ENCODE peak calls at places on chromosomes 16 and 17, in six cellular contexts. U, S, J, P, X and Z are unnamed samples.
A peak's percentile ranks its signal among the peaks of the same experiment; 100 is the strongest.

GRCh38 chr17:77930780-77931768 is 27.4 kb upstream of the TNRC6C start:
- DNase-seq in U (no peak), S (no peak), J (no peak), P (no peak), X (no peak), Z (no peak)

GRCh38 chr16:12089492-12090161 is 113.1 kb downstream of the SNX29 start:
- DNase-seq in U (no peak), S (no peak), J (no peak), P (no peak), X (peak; percentile 67), Z (no peak)

GRCh38 chr17:66654341-66654740 is 180.6 kb upstream of the CACNG5 start:
- DNase-seq in U (no peak), S (no peak), J (no peak), P (no peak), X (peak; percentile 67), Z (no peak)

GRCh38 chr17:61480414-61480807 is 28.2 kb downstream of the TBX4 start:
- DNase-seq in U (no peak), S (no peak), J (no peak), P (no peak), X (no peak), Z (no peak)

GRCh38 chr17:40519089-40519775 is 17.8 kb upstream of the TNS4 start:
- DNase-seq in U (no peak), S (no peak), J (no peak), P (no peak), X (no peak), Z (no peak)

GRCh38 chr17:75518201-75518600 is 1.9 kb downstream of the TSEN54 start:
- DNase-seq in U (no peak), S (no peak), J (no peak), P (no peak), X (no peak), Z (no peak)

GRCh38 chr17:47192549-47192948 is 3.5 kb upstream of the CDC27 start:
- DNase-seq in U (no peak), S (no peak), J (no peak), P (peak; percentile 65), X (peak; percentile 72), Z (no peak)

GRCh38 chr16:53094013-53094630 is 39.3 kb downstream of the CHD9 start:
- DNase-seq in U (no peak), S (no peak), J (no peak), P (no peak), X (no peak), Z (no peak)

GRCh38 chr16:75138233-75138632 is 10.1 kb upstream of the ZFP1 start:
- DNase-seq in U (no peak), S (no peak), J (no peak), P (no peak), X (no peak), Z (no peak)

GRCh38 chr17:49381033-49381432 is 19.0 kb upstream of the ZNF652 start:
- DNase-seq in U (no peak), S (no peak), J (no peak), P (no peak), X (no peak), Z (no peak)

GRCh38 chr16:19116711-19117449 is 3.1 kb downstream of the ITPRIPL2 start:
- DNase-seq in U (no peak), S (no peak), J (no peak), P (no peak), X (peak; percentile 37), Z (no peak)

GRCh38 chr17:8155341-8156173 is 3.4 kb upstream of the PER1 start:
- DNase-seq in U (no peak), S (no peak), J (no peak), P (no peak), X (no peak), Z (no peak)

GRCh38 chr16:83328936-83329335 is 478.8 kb upstream of the HSBP1 start:
- DNase-seq in U (no peak), S (no peak), J (no peak), P (no peak), X (peak; percentile 64), Z (no peak)

GRCh38 chr17:2946130-2946529 is 117.3 kb downstream of the OR1D5 start:
- DNase-seq in U (no peak), S (no peak), J (no peak), P (no peak), X (no peak), Z (no peak)

GRCh38 chr17:29573558-29573870 is 5.0 kb downstream of the TP53I13 start:
- DNase-seq in U (no peak), S (no peak), J (no peak), P (no peak), X (no peak), Z (no peak)

GRCh38 chr17:79800325-79801155 is 3.7 kb upstream of the CBX8 start:
- DNase-seq in U (no peak), S (no peak), J (peak; percentile 67), P (peak; percentile 28), X (peak; percentile 48), Z (no peak)

GRCh38 chr17:3792481-3792880 is 8.5 kb downstream of the ITGAE start:
- DNase-seq in U (no peak), S (peak; percentile 54), J (peak; percentile 8), P (no peak), X (no peak), Z (no peak)

GRCh38 chr17:29195465-29196081 is 15.4 kb upstream of the MYO18A start:
- DNase-seq in U (no peak), S (no peak), J (no peak), P (no peak), X (no peak), Z (no peak)

GRCh38 chr16:85616608-85617311 is 3.6 kb downstream of the GSE1 start:
- DNase-seq in U (no peak), S (no peak), J (peak; percentile 63), P (no peak), X (no peak), Z (no peak)

GRCh38 chr16:23316634-23317265 is 14.6 kb downstream of the SCNN1B start:
- DNase-seq in U (no peak), S (no peak), J (no peak), P (no peak), X (no peak), Z (no peak)

GRCh38 chr17:73069164-73069774 is 23.2 kb downstream of the SLC39A11 start:
- DNase-seq in U (no peak), S (no peak), J (peak; percentile 58), P (peak; percentile 12), X (peak; percentile 42), Z (no peak)

GRCh38 chr16:71648921-71649320 is 22.9 kb downstream of the MARVELD3 start:
- DNase-seq in U (no peak), S (no peak), J (no peak), P (no peak), X (no peak), Z (no peak)

GRCh38 chr17:52383493-52384100 is 225.1 kb upstream of the CA10 start:
- DNase-seq in U (no peak), S (no peak), J (peak; percentile 40), P (no peak), X (no peak), Z (peak; percentile 25)

GRCh38 chr17:78746949-78747269 is 35.2 kb downstream of the CYTH1 start:
- DNase-seq in U (no peak), S (no peak), J (no peak), P (no peak), X (no peak), Z (no peak)

GRCh38 chr17:71342726-71343125 is 778.1 kb upstream of the SOX9 start:
- DNase-seq in U (no peak), S (no peak), J (no peak), P (no peak), X (no peak), Z (no peak)

GRCh38 chr17:79482719-79483118 is 128.1 kb downstream of the RBFOX3 start:
- DNase-seq in U (no peak), S (no peak), J (no peak), P (no peak), X (no peak), Z (no peak)

GRCh38 chr17:62718420-62718819 is 89.7 kb downstream of the MARCHF10 start:
- DNase-seq in U (no peak), S (no peak), J (no peak), P (no peak), X (peak; percentile 62), Z (no peak)

GRCh38 chr16:88638323-88639230 is at the start of gene IL17C:
- DNase-seq in U (no peak), S (no peak), J (no peak), P (peak; percentile 48), X (no peak), Z (no peak)

GRCh38 chr17:76027159-76027839 is at the start of gene EVPL:
- DNase-seq in U (no peak), S (no peak), J (no peak), P (no peak), X (no peak), Z (no peak)

GRCh38 chr17:72359274-72359673 is 238.5 kb downstream of the SOX9 start:
- DNase-seq in U (no peak), S (no peak), J (no peak), P (no peak), X (no peak), Z (no peak)

GRCh38 chr16:83728518-83728917 is 79.3 kb upstream of the HSBP1 start:
- DNase-seq in U (no peak), S (no peak), J (no peak), P (no peak), X (no peak), Z (no peak)

GRCh38 chr16:9072806-9073341 is 18.6 kb upstream of the HAPSTR1 start:
- DNase-seq in U (peak; percentile 24), S (no peak), J (no peak), P (no peak), X (peak; percentile 91), Z (no peak)

GRCh38 chr17:80888276-80889160 is 103.1 kb upstream of the CHMP6 start:
- DNase-seq in U (no peak), S (no peak), J (no peak), P (no peak), X (no peak), Z (no peak)

GRCh38 chr16:18782697-18783429 is 7.3 kb downstream of the RPS15A start:
- DNase-seq in U (no peak), S (no peak), J (no peak), P (no peak), X (no peak), Z (no peak)

GRCh38 chr17:10879110-10879509 is 41.2 kb upstream of the PIRT start:
- DNase-seq in U (no peak), S (peak; percentile 1), J (no peak), P (no peak), X (no peak), Z (no peak)

GRCh38 chr17:38742431-38743308 is 5.5 kb downstream of the PCGF2 start:
- DNase-seq in U (no peak), S (peak; percentile 34), J (peak; percentile 84), P (no peak), X (peak; percentile 87), Z (no peak)